ENCODE peak calls at places on chromosomes 3 and 15, in eight cellular contexts. Y is HFFc6; K is EH; Z is upper lobe of right lung; M is GM04503; A is ureter; B is posterior cingulate gyrus; O is activated naive CD4-positive, alpha-beta T cell treated with anti-CD3 and anti-CD28 coated beads for 36 hours. T is an unnamed sample.

GRCh38 chr3:143412084-143412483 is 292.5 kb downstream of the CHST2 start:
- DNase-seq in Y (no peak), K (no peak), Z (no peak), M (no peak), A (no peak), B (no peak), O (no peak), T (no peak)

GRCh38 chr3:75341324-75342067 is 322.6 kb upstream of the FRG2C start:
- DNase-seq in Y (no peak), K (no peak), Z (no peak), M (no peak), A (no peak), B (no peak), O (no peak), T (no peak)

GRCh38 chr15:78050441-78050809 is 27.1 kb downstream of the TBC1D2B start:
- DNase-seq in Y (no peak), K (peak), Z (no peak), M (no peak), A (no peak), B (no peak), O (no peak), T (peak)

GRCh38 chr15:55649058-55649423 is 60.9 kb upstream of the PYGO1 start:
- DNase-seq in Y (peak), K (peak), Z (no peak), M (peak), A (no peak), B (no peak), O (no peak), T (peak)

GRCh38 chr3:87145553-87145952 is 81.6 kb upstream of the CHMP2B start:
- DNase-seq in Y (peak), K (peak), Z (no peak), M (no peak), A (no peak), B (peak), O (peak), T (peak)

GRCh38 chr3:175980731-175981130 is 1121.6 kb downstream of the NAALADL2 start:
- DNase-seq in Y (no peak), K (peak), Z (no peak), M (no peak), A (no peak), B (no peak), O (no peak), T (peak)

GRCh38 chr3:151964768-151965167 is 91.3 kb downstream of the SUCNR1 start:
- DNase-seq in Y (no peak), K (no peak), Z (no peak), M (no peak), A (no peak), B (no peak), O (no peak), T (no peak)

GRCh38 chr15:64854526-64854925 is 12.8 kb downstream of the PLEKHO2 start:
- DNase-seq in Y (no peak), K (peak), Z (no peak), M (no peak), A (no peak), B (no peak), O (no peak), T (no peak)

GRCh38 chr3:128412180-128413002 is 54.3 kb downstream of the DNAJB8 start:
- DNase-seq in Y (no peak), K (no peak), Z (no peak), M (no peak), A (no peak), B (no peak), O (no peak), T (no peak)

GRCh38 chr15:92495468-92495867 is 101.8 kb downstream of the ST8SIA2 start:
- DNase-seq in Y (no peak), K (no peak), Z (no peak), M (no peak), A (no peak), B (no peak), O (no peak), T (no peak)

GRCh38 chr3:66405701-66406091 is 95.1 kb downstream of the LRIG1 start:
- DNase-seq in Y (peak), K (peak), Z (no peak), M (no peak), A (no peak), B (peak), O (no peak), T (no peak)

GRCh38 chr3:160755776-160756304 is at the start of gene PPM1L:
- DNase-seq in Y (peak), K (peak), Z (peak), M (no peak), A (peak), B (peak), O (peak), T (peak)